ENCODE peak calls at places on chromosomes 3 and 15, in nine cellular contexts. One of them, this sample, is unnamed.

GRCh38 chr15:86178845-86179244 is 99.2 kb downstream of the AGBL1 start:
- DNase-seq in stimulated activated CD8-positive, alpha-beta memory T cell treated with anti-CD3 and anti-CD28 coated beads, Interleukin-7, amount 100 ng/mL, for 1 hour: no peak
- DNase-seq in activated CD8-positive, alpha-beta memory T cell treated with anti-CD3 and anti-CD28 coated beads for 48 hours: no peak
- DNase-seq in hepatic stellate cell: no peak
- DNase-seq in colonic mucosa: no peak
- DNase-seq in sciatic nerve: no peak
- DNase-seq in NCI-H1436: no peak
- DNase-seq in H7: no peak
- DNase-seq in CD8-positive, alpha-beta T cell: no peak
- DNase-seq in this sample: no peak

GRCh38 chr3:38334142-38334541 is 12.4 kb upstream of the XYLB start:
- DNase-seq in stimulated activated CD8-positive, alpha-beta memory T cell treated with anti-CD3 and anti-CD28 coated beads, Interleukin-7, amount 100 ng/mL, for 1 hour: no peak
- DNase-seq in activated CD8-positive, alpha-beta memory T cell treated with anti-CD3 and anti-CD28 coated beads for 48 hours: no peak
- DNase-seq in hepatic stellate cell: no peak
- DNase-seq in colonic mucosa: no peak
- DNase-seq in sciatic nerve: no peak
- DNase-seq in NCI-H1436: no peak
- DNase-seq in H7: no peak
- DNase-seq in CD8-positive, alpha-beta T cell: no peak
- DNase-seq in this sample: no peak

GRCh38 chr3:108489776-108490175 is 20.6 kb downstream of the MYH15 start:
- DNase-seq in stimulated activated CD8-positive, alpha-beta memory T cell treated with anti-CD3 and anti-CD28 coated beads, Interleukin-7, amount 100 ng/mL, for 1 hour: no peak
- DNase-seq in activated CD8-positive, alpha-beta memory T cell treated with anti-CD3 and anti-CD28 coated beads for 48 hours: no peak
- DNase-seq in hepatic stellate cell: peak; percentile 29
- DNase-seq in colonic mucosa: peak; percentile 35
- DNase-seq in sciatic nerve: no peak
- DNase-seq in NCI-H1436: peak; percentile 73
- DNase-seq in H7: peak; percentile 26
- DNase-seq in CD8-positive, alpha-beta T cell: no peak
- DNase-seq in this sample: peak; percentile 34

GRCh38 chr15:38885001-38885400 is 320.4 kb upstream of the RASGRP1 start:
- DNase-seq in stimulated activated CD8-positive, alpha-beta memory T cell treated with anti-CD3 and anti-CD28 coated beads, Interleukin-7, amount 100 ng/mL, for 1 hour: no peak
- DNase-seq in activated CD8-positive, alpha-beta memory T cell treated with anti-CD3 and anti-CD28 coated beads for 48 hours: no peak
- DNase-seq in hepatic stellate cell: no peak
- DNase-seq in colonic mucosa: no peak
- DNase-seq in sciatic nerve: no peak
- DNase-seq in NCI-H1436: no peak
- DNase-seq in H7: no peak
- DNase-seq in CD8-positive, alpha-beta T cell: no peak
- DNase-seq in this sample: no peak

GRCh38 chr3:124258057-124258500 is 266.2 kb upstream of the ROPN1 start:
- DNase-seq in stimulated activated CD8-positive, alpha-beta memory T cell treated with anti-CD3 and anti-CD28 coated beads, Interleukin-7, amount 100 ng/mL, for 1 hour: no peak
- DNase-seq in activated CD8-positive, alpha-beta memory T cell treated with anti-CD3 and anti-CD28 coated beads for 48 hours: no peak
- DNase-seq in hepatic stellate cell: no peak
- DNase-seq in colonic mucosa: no peak
- DNase-seq in sciatic nerve: no peak
- DNase-seq in NCI-H1436: no peak
- DNase-seq in H7: no peak
- DNase-seq in CD8-positive, alpha-beta T cell: no peak
- DNase-seq in this sample: no peak

GRCh38 chr3:59925946-59926345 is 876.1 kb upstream of the CFAP20DC start:
- DNase-seq in stimulated activated CD8-positive, alpha-beta memory T cell treated with anti-CD3 and anti-CD28 coated beads, Interleukin-7, amount 100 ng/mL, for 1 hour: no peak
- DNase-seq in activated CD8-positive, alpha-beta memory T cell treated with anti-CD3 and anti-CD28 coated beads for 48 hours: no peak
- DNase-seq in hepatic stellate cell: no peak
- DNase-seq in colonic mucosa: no peak
- DNase-seq in sciatic nerve: no peak
- DNase-seq in NCI-H1436: no peak
- DNase-seq in H7: no peak
- DNase-seq in CD8-positive, alpha-beta T cell: no peak
- DNase-seq in this sample: no peak

GRCh38 chr3:115186351-115187148 is 39.5 kb upstream of the ZBTB20 start:
- DNase-seq in stimulated activated CD8-positive, alpha-beta memory T cell treated with anti-CD3 and anti-CD28 coated beads, Interleukin-7, amount 100 ng/mL, for 1 hour: no peak
- DNase-seq in activated CD8-positive, alpha-beta memory T cell treated with anti-CD3 and anti-CD28 coated beads for 48 hours: no peak
- DNase-seq in hepatic stellate cell: no peak
- DNase-seq in colonic mucosa: no peak
- DNase-seq in sciatic nerve: no peak
- DNase-seq in NCI-H1436: no peak
- DNase-seq in H7: no peak
- DNase-seq in CD8-positive, alpha-beta T cell: no peak
- DNase-seq in this sample: no peak

GRCh38 chr3:13209334-13209733 is 136.1 kb upstream of the IQSEC1 start:
- DNase-seq in stimulated activated CD8-positive, alpha-beta memory T cell treated with anti-CD3 and anti-CD28 coated beads, Interleukin-7, amount 100 ng/mL, for 1 hour: no peak
- DNase-seq in activated CD8-positive, alpha-beta memory T cell treated with anti-CD3 and anti-CD28 coated beads for 48 hours: no peak
- DNase-seq in hepatic stellate cell: no peak
- DNase-seq in colonic mucosa: no peak
- DNase-seq in sciatic nerve: no peak
- DNase-seq in NCI-H1436: no peak
- DNase-seq in H7: no peak
- DNase-seq in CD8-positive, alpha-beta T cell: no peak
- DNase-seq in this sample: no peak

GRCh38 chr15:94028809-94029208 is 202.6 kb upstream of the MCTP2 start:
- DNase-seq in stimulated activated CD8-positive, alpha-beta memory T cell treated with anti-CD3 and anti-CD28 coated beads, Interleukin-7, amount 100 ng/mL, for 1 hour: no peak
- DNase-seq in activated CD8-positive, alpha-beta memory T cell treated with anti-CD3 and anti-CD28 coated beads for 48 hours: no peak
- DNase-seq in hepatic stellate cell: no peak
- DNase-seq in colonic mucosa: no peak
- DNase-seq in sciatic nerve: no peak
- DNase-seq in NCI-H1436: no peak
- DNase-seq in H7: no peak
- DNase-seq in CD8-positive, alpha-beta T cell: no peak
- DNase-seq in this sample: no peak

GRCh38 chr3:178584722-178585121 is 48.5 kb downstream of the KCNMB2 start:
- DNase-seq in stimulated activated CD8-positive, alpha-beta memory T cell treated with anti-CD3 and anti-CD28 coated beads, Interleukin-7, amount 100 ng/mL, for 1 hour: no peak
- DNase-seq in activated CD8-positive, alpha-beta memory T cell treated with anti-CD3 and anti-CD28 coated beads for 48 hours: no peak
- DNase-seq in hepatic stellate cell: no peak
- DNase-seq in colonic mucosa: no peak
- DNase-seq in sciatic nerve: no peak
- DNase-seq in NCI-H1436: peak; percentile 24
- DNase-seq in H7: no peak
- DNase-seq in CD8-positive, alpha-beta T cell: no peak
- DNase-seq in this sample: no peak

GRCh38 chr3:14806641-14807263 is 12.0 kb upstream of the FGD5 start:
- DNase-seq in stimulated activated CD8-positive, alpha-beta memory T cell treated with anti-CD3 and anti-CD28 coated beads, Interleukin-7, amount 100 ng/mL, for 1 hour: no peak
- DNase-seq in activated CD8-positive, alpha-beta memory T cell treated with anti-CD3 and anti-CD28 coated beads for 48 hours: no peak
- DNase-seq in hepatic stellate cell: no peak
- DNase-seq in colonic mucosa: no peak
- DNase-seq in sciatic nerve: no peak
- DNase-seq in NCI-H1436: no peak
- DNase-seq in H7: no peak
- DNase-seq in CD8-positive, alpha-beta T cell: no peak
- DNase-seq in this sample: no peak

GRCh38 chr3:189936210-189936609 is 184.5 kb downstream of the P3H2 start:
- DNase-seq in stimulated activated CD8-positive, alpha-beta memory T cell treated with anti-CD3 and anti-CD28 coated beads, Interleukin-7, amount 100 ng/mL, for 1 hour: no peak
- DNase-seq in activated CD8-positive, alpha-beta memory T cell treated with anti-CD3 and anti-CD28 coated beads for 48 hours: no peak
- DNase-seq in hepatic stellate cell: no peak
- DNase-seq in colonic mucosa: no peak
- DNase-seq in sciatic nerve: no peak
- DNase-seq in NCI-H1436: no peak
- DNase-seq in H7: no peak
- DNase-seq in CD8-positive, alpha-beta T cell: no peak
- DNase-seq in this sample: no peak

GRCh38 chr3:62319570-62320243 is 53.6 kb downstream of the FEZF2 start:
- DNase-seq in stimulated activated CD8-positive, alpha-beta memory T cell treated with anti-CD3 and anti-CD28 coated beads, Interleukin-7, amount 100 ng/mL, for 1 hour: no peak
- DNase-seq in activated CD8-positive, alpha-beta memory T cell treated with anti-CD3 and anti-CD28 coated beads for 48 hours: no peak
- DNase-seq in hepatic stellate cell: no peak
- DNase-seq in colonic mucosa: no peak
- DNase-seq in sciatic nerve: no peak
- DNase-seq in NCI-H1436: no peak
- DNase-seq in H7: no peak
- DNase-seq in CD8-positive, alpha-beta T cell: no peak
- DNase-seq in this sample: no peak

GRCh38 chr15:27579738-27580137 is 519.4 kb downstream of the OCA2 start:
- DNase-seq in stimulated activated CD8-positive, alpha-beta memory T cell treated with anti-CD3 and anti-CD28 coated beads, Interleukin-7, amount 100 ng/mL, for 1 hour: no peak
- DNase-seq in activated CD8-positive, alpha-beta memory T cell treated with anti-CD3 and anti-CD28 coated beads for 48 hours: no peak
- DNase-seq in hepatic stellate cell: no peak
- DNase-seq in colonic mucosa: no peak
- DNase-seq in sciatic nerve: no peak
- DNase-seq in NCI-H1436: no peak
- DNase-seq in H7: no peak
- DNase-seq in CD8-positive, alpha-beta T cell: no peak
- DNase-seq in this sample: no peak

GRCh38 chr3:52005571-52005986 is 9.9 kb upstream of the RPL29 start:
- DNase-seq in stimulated activated CD8-positive, alpha-beta memory T cell treated with anti-CD3 and anti-CD28 coated beads, Interleukin-7, amount 100 ng/mL, for 1 hour: no peak
- DNase-seq in activated CD8-positive, alpha-beta memory T cell treated with anti-CD3 and anti-CD28 coated beads for 48 hours: no peak
- DNase-seq in hepatic stellate cell: peak; percentile 71
- DNase-seq in colonic mucosa: no peak
- DNase-seq in sciatic nerve: no peak
- DNase-seq in NCI-H1436: no peak
- DNase-seq in H7: peak; percentile 94
- DNase-seq in CD8-positive, alpha-beta T cell: no peak
- DNase-seq in this sample: no peak

This sample was measured in fibroblast of gingiva.